ENCODE peak calls at places on chromosomes 12 and 14, in four cellular contexts. J, W, R and Y are unnamed samples.

GRCh38 chr14:92644601-92645515 is 103.6 kb downstream of the LGMN start:
- DNase-seq in J (no peak), W (no peak), R (no peak), Y (no peak)

GRCh38 chr14:69464829-69465228 is 19.7 kb upstream of the PLEKHD1 start:
- DNase-seq in J (no peak), W (peak), R (no peak), Y (peak)

GRCh38 chr14:100842799-100843198 is 16.9 kb downstream of the MEG3 start:
- DNase-seq in J (no peak), W (peak), R (peak), Y (no peak)

GRCh38 chr12:65496617-65497016 is 218.1 kb downstream of the MSRB3 start:
- DNase-seq in J (no peak), W (peak), R (no peak), Y (no peak)

GRCh38 chr12:11719678-11720099 is 70.2 kb downstream of the ETV6 start:
- DNase-seq in J (no peak), W (peak), R (no peak), Y (no peak)

GRCh38 chr12:23760495-23760894 is 189.0 kb downstream of the SOX5 start:
- DNase-seq in J (no peak), W (no peak), R (no peak), Y (peak)

GRCh38 chr12:44716681-44717080 is 159.4 kb downstream of the NELL2 start:
- DNase-seq in J (no peak), W (no peak), R (no peak), Y (no peak)

GRCh38 chr12:131493068-131493826 is 217.6 kb upstream of the SFSWAP start:
- DNase-seq in J (no peak), W (no peak), R (no peak), Y (no peak)

GRCh38 chr12:92034858-92035401 is 110.7 kb downstream of the BTG1 start:
- DNase-seq in J (no peak), W (peak), R (peak), Y (no peak)

GRCh38 chr12:14913381-14913781 is 25.0 kb downstream of the ERP27 start:
- DNase-seq in J (no peak), W (no peak), R (no peak), Y (no peak)

DNA sequence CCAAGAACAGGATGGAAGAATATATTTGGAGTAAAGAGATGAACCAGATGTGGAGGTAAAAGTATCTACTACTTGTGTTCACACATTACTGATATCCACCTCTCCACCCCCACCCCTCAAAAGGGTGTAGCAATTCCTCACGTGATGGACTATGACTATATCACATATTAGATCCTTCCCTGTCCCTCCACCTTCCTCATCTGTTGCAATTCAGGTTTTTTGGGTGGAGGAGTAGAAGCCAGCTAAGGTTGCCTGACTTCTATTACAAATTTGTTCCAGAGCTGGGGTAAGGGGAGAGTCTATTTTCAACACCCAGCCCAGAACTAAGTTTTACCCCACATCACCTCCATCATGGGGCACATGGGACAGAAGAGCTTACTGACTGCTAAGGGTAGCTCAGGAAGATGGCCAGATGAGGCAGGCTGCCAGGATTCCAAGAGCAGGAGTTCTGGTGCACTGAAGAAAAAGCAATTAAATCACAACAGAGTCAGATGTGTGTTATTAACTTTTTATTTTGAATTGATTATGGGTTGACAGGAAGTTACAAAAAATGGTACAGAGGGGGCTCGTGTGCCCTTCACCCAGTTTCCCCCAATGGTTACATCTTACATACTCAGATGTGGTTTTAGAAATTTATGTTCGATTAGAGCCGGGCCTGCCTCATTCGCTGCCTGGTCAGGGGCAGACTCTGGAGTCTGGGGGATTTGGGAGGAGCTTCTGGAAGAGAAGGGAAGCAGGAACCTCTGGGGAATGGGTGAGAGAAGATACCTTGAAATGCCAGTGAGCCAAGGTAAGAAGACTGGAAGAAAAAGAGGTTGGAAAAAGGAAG is 2.1 kb downstream of the RNASE13 start:
- DNase-seq in J (no peak), W (no peak), R (no peak), Y (no peak)
- TF ChIP-seq CTCF in J (no peak), W (no peak), R (no peak), Y (no peak)

GRCh38 chr14:90785474-90785873 is 30.8 kb downstream of the TTC7B start:
- DNase-seq in J (no peak), W (no peak), R (no peak), Y (no peak)
- TF ChIP-seq CTCF in J (no peak), W (peak), R (no peak), Y (peak)

GRCh38 chr14:54353266-54353665 is 43.5 kb upstream of the CDKN3 start:
- DNase-seq in J (no peak), W (no peak), R (no peak), Y (no peak)
- TF ChIP-seq CTCF in J (no peak), W (no peak), R (no peak), Y (no peak)

DNA sequence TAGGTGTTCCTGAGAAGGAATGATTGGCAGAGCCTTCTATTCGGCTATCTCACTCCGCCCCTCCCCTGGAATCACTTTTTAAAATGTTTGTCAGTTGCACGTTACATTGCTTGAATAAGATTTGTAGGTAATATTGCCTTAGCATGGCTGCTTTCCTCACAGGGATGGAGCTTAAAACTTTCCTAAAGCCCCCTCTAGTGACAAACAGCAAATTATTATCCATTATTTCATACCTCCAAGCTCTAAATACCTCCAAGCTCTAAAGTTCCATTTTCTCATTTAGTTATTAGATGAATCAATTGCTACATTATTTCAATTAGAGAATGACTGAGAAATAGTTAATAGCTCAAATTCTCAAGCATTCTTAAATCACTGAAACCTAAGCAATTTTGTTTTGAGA is 5.1 kb upstream of the SPATA7 start:
- DNase-seq in J (no peak), W (peak), R (no peak), Y (no peak)
- TF ChIP-seq CTCF in J (peak), W (peak), R (no peak), Y (peak)

GRCh38 chr12:12812163-12812562 is 983 bp upstream of the DDX47 start:
- DNase-seq in J (no peak), W (no peak), R (no peak), Y (no peak)
- TF ChIP-seq CTCF in J (no peak), W (no peak), R (no peak), Y (no peak)

DNA sequence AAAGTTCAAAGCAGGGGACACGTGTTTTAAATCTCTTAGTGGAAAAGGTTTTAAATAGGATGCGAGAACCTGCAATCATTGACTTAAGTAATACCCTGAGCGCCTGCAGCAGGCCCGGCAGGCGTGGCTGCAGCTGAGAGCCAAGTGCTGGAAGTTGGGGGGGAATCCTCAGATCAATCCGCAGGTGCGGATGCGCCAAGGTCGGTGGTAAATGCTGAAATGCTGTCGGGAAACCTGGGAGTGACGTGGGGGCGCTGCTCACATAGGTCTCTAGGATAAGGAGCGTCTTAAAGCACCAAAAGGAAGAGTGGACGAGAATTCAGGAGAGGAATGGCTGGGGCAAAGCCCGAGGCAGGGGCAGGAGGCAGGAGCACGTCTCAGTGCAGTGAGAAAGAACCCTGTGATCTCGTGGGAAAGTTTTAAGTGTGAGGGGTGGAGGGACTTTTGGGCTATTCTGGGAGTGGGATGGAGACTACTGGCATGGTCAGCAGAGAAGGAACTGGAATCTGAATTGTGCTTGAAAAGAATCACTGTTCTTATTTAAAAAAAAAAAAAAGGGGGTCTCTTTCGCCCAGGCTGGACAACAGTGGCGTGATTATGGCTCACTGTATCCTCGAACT is 883 bp upstream of the CDCA4 start:
- DNase-seq in J (peak), W (peak), R (no peak), Y (no peak)
- TF ChIP-seq CTCF in J (no peak), W (no peak), R (no peak), Y (peak)